ENCODE peak calls at places on chromosome 1, in five cellular contexts. S is A549, L is K562, P is IMR-90, W is GM12878. X is an unnamed sample.

GRCh38 chr1:151056574-151056973 is 2.8 kb downstream of the CDC42SE1 start:
- DNase-seq in S (no peak), L (no peak), P (no peak), W (no peak), X (no peak)

GRCh38 chr1:159913451-159914192 is 11.7 kb downstream of the TAGLN2 start:
- DNase-seq in S (peak), L (no peak), P (no peak), W (no peak), X (no peak)

GRCh38 chr1:1058921-1059493 is 15.1 kb downstream of the RNF223 start:
- DNase-seq in S (no peak), L (peak), P (no peak), W (no peak), X (no peak)

GRCh38 chr1:33387512-33388079 is 43.3 kb downstream of the PHC2 start:
- DNase-seq in S (no peak), L (no peak), P (peak), W (no peak), X (no peak)

GRCh38 chr1:151945725-151946365 is 36.5 kb upstream of the THEM4 start:
- DNase-seq in S (peak), L (peak), P (peak), W (no peak), X (peak)

GRCh38 chr1:73901656-73902276 is 296.2 kb downstream of the LRRIQ3 start:
- DNase-seq in S (no peak), L (no peak), P (no peak), W (no peak), X (no peak)

GRCh38 chr1:239920214-239920613 is 171.5 kb upstream of the FMN2 start:
- DNase-seq in S (no peak), L (no peak), P (no peak), W (no peak), X (no peak)

GRCh38 chr1:193406901-193407300 is 220.5 kb upstream of the B3GALT2 start:
- DNase-seq in S (peak), L (peak), P (peak), W (no peak), X (peak)

GRCh38 chr1:117630423-117630998 is 24.7 kb downstream of the TENT5C start:
- DNase-seq in S (no peak), L (no peak), P (no peak), W (no peak), X (no peak)

GRCh38 chr1:2348346-2349275 is 42.7 kb downstream of the MORN1 start:
- DNase-seq in S (no peak), L (no peak), P (no peak), W (no peak), X (no peak)

GRCh38 chr1:185912504-185912903 is 178.3 kb downstream of the HMCN1 start:
- DNase-seq in S (no peak), L (no peak), P (no peak), W (no peak), X (no peak)

GRCh38 chr1:199101635-199102034 is 462.8 kb downstream of the PTPRC start:
- DNase-seq in S (no peak), L (no peak), P (no peak), W (no peak), X (no peak)

GRCh38 chr1:1489231-1489630 is 17.7 kb downstream of the ATAD3B start:
- DNase-seq in S (no peak), L (no peak), P (no peak), W (no peak), X (no peak)

GRCh38 chr1:37849480-37849879 is 9.9 kb downstream of the MTF1 start:
- DNase-seq in S (no peak), L (no peak), P (no peak), W (no peak), X (no peak)

GRCh38 chr1:37850352-37850955 is 8.9 kb downstream of the MTF1 start:
- DNase-seq in S (no peak), L (no peak), P (peak), W (no peak), X (no peak)

GRCh38 chr1:37851271-37851670 is 8.1 kb downstream of the MTF1 start:
- DNase-seq in S (no peak), L (no peak), P (no peak), W (no peak), X (no peak)

GRCh38 chr1:37853157-37853556 is 6.2 kb downstream of the MTF1 start:
- DNase-seq in S (no peak), L (peak), P (no peak), W (no peak), X (no peak)

DNA sequence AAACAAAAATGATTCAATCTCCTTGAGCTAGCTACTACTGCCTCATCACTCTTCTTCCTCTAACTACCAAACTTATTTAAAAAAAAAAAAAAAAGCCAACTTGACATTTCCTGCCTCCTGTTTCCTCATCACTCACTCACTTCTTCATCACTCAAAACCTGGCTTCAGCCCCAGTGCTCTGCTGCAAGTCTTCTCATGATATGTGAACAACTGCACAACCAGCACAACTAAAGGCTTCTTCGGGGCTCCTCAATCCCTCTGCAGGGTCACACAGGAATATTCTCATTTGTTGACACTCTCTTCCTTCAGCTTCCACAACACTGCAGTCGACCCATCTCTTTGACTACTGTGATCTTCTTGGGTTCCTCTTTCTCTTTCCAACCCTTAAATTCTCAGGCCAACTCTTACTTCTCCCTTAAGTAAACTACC is 7.6 kb downstream of the MTF1 start:
- DNase-seq in S (no peak), L (no peak), P (peak), W (peak), X (no peak)
- TF ChIP-seq SMC3 in S (no peak), L (no peak), P (no peak), W (no peak), X (no peak)

GRCh38 chr1:85297855-85298629 is 21.6 kb upstream of the BCL10 start:
- DNase-seq in S (peak), L (no peak), P (peak), W (peak), X (no peak)
- TF ChIP-seq RCOR1 in S (no peak), L (no peak), P (peak), W (no peak), X (no peak)

DNA sequence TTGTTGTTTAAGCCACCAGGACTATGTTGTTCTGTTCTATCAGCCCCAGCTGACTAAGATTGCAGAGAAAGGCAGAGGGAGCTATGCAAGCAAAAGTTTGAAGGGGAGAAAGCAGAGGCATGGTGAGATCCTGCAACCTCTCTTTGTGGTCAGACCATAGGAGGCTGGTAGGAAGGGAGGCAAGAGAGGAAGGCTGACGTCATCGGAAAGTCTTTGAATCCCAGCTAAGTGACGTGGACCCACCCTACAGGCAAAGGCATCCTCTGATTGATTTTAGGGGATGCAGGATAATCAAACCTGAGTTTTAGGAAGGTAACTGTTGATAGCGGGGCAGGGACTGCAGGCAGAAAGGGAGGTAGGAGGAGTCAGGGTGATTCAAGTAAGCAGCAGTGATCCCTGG is 23.3 kb upstream of the TNNI1 start:
- DNase-seq in S (no peak), L (no peak), P (no peak), W (no peak), X (no peak)
- TF ChIP-seq SMC3 in S (no peak), L (no peak), P (no peak), W (no peak), X (no peak)

GRCh38 chr1:48076017-48076416 is 78.8 kb upstream of the TRABD2B start:
- DNase-seq in S (no peak), L (no peak), P (no peak), W (no peak), X (no peak)

GRCh38 chr1:48073773-48074172 is 76.6 kb upstream of the TRABD2B start:
- DNase-seq in S (no peak), L (no peak), P (no peak), W (no peak), X (no peak)

GRCh38 chr1:48080343-48081255 is 83.4 kb upstream of the TRABD2B start:
- DNase-seq in S (no peak), L (no peak), P (no peak), W (no peak), X (no peak)

GRCh38 chr1:48079096-48079495 is 81.9 kb upstream of the TRABD2B start:
- DNase-seq in S (no peak), L (no peak), P (no peak), W (no peak), X (no peak)

DNA sequence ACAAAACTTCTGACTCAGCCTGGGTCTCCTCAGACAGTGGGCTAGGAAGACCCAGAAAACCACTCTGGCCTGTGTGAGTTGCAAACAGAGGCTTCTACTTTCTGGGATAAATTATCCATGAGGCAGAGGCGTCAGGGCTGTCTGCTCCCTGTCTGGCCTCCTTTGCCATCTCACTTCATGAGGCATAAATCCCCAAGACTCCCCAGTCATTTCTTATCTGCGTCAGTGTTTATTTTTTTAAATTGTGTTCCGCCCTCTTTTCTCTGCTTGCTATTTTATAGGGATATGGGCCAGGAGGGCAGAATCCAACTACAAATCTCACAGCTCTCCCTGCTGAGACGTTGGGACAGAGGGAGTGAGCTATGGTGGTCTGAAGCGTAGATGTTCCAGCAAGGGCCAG is 80.7 kb upstream of the TRABD2B start:
- DNase-seq in S (no peak), L (no peak), P (no peak), W (no peak), X (no peak)
- TF ChIP-seq RCOR1 in S (no peak), L (no peak), P (no peak), W (no peak), X (no peak)

X was measured in SK-N-SH.